ENCODE peak calls at places on chromosomes 2 and 18, in five cellular contexts. Z is suprapubic skin; W is CD8-positive, alpha-beta T cell; B is tibial nerve; R is CD8-positive, alpha-beta memory T cell. T is an unnamed sample.

GRCh38 chr2:238127165-238128060 is 11.1 kb upstream of the KLHL30 start:
- DNase-seq in R (no peak), Z (no peak), W (no peak), B (no peak), T (no peak)

GRCh38 chr2:226799211-226799975 is at the start of gene IRS1:
- DNase-seq in B (no peak), R (peak; percentile 52), W (peak; percentile 32), Z (peak; percentile 78), T (peak; percentile 67)

GRCh38 chr2:7792031-7792651 is 874.9 kb downstream of the RNF144A start:
- DNase-seq in Z (no peak), R (no peak), B (no peak), W (no peak), T (no peak)

GRCh38 chr18:77012751-77013550 is 119.6 kb downstream of the MBP start:
- DNase-seq in Z (no peak), W (no peak), R (no peak), B (no peak), T (no peak)

GRCh38 chr2:108224022-108224421 is 15.7 kb upstream of the SULT1C3 start:
- DNase-seq in W (no peak), B (no peak), R (no peak), Z (no peak), T (no peak)

GRCh38 chr2:31217465-31218200 is at the start of gene CAPN14:
- DNase-seq in Z (no peak), R (no peak), B (no peak), W (no peak), T (no peak)

GRCh38 chr18:37654711-37655369 is 89.2 kb upstream of the CELF4 start:
- DNase-seq in R (no peak), Z (no peak), W (no peak), B (no peak), T (no peak)

GRCh38 chr18:841647-842370 is 29.8 kb upstream of the YES1 start:
- DNase-seq in R (no peak), Z (no peak), B (no peak), W (no peak), T (no peak)

GRCh38 chr2:32810909-32811495 is 135.8 kb upstream of the LTBP1 start:
- DNase-seq in W (no peak), B (no peak), R (no peak), Z (no peak), T (no peak)

GRCh38 chr2:205274801-205275200 is 407.5 kb upstream of the NRP2 start:
- DNase-seq in W (no peak), B (no peak), R (no peak), Z (no peak), T (no peak)

GRCh38 chr2:9795071-9795470 is 48.2 kb upstream of the TAF1B start:
- DNase-seq in Z (no peak), B (no peak), W (no peak), R (no peak), T (no peak)

GRCh38 chr2:26587966-26588365 is 53.2 kb downstream of the CIB4 start:
- DNase-seq in B (no peak), Z (no peak), R (no peak), W (no peak), T (no peak)

GRCh38 chr18:24600076-24600654 is 139.7 kb downstream of the HRH4 start:
- DNase-seq in B (no peak), Z (no peak), R (no peak), W (no peak), T (peak; percentile 14)

GRCh38 chr2:172449916-172450550 is 22.6 kb downstream of the ITGA6 start:
- DNase-seq in B (no peak), R (no peak), Z (no peak), W (no peak), T (no peak)

GRCh38 chr18:9595197-9595596 is 19.2 kb downstream of the PPP4R1 start:
- DNase-seq in B (no peak), W (no peak), Z (no peak), R (no peak), T (no peak)

GRCh38 chr2:225660262-225661091 is 261.0 kb downstream of the NYAP2 start:
- DNase-seq in W (peak; percentile 37), R (peak; percentile 29), B (peak; percentile 75), Z (peak; percentile 75), T (peak; percentile 54)

GRCh38 chr2:161104054-161104553 is 56.1 kb upstream of the TANK start:
- DNase-seq in W (no peak), Z (no peak), R (no peak), B (no peak), T (no peak)

GRCh38 chr18:45837283-45838070 is 12.0 kb downstream of the SIGLEC15 start:
- DNase-seq in B (no peak), W (no peak), Z (no peak), R (peak; percentile 25), T (peak; percentile 26)

GRCh38 chr2:73156539-73157124 is 43.9 kb upstream of the RAB11FIP5 start:
- DNase-seq in B (no peak), Z (no peak), W (no peak), R (peak; percentile 20), T (no peak)

GRCh38 chr2:39991298-39991697 is 212.2 kb upstream of the THUMPD2 start:
- DNase-seq in R (no peak), W (no peak), B (no peak), Z (no peak), T (no peak)

GRCh38 chr18:77016133-77016839 is 116.3 kb downstream of the MBP start:
- DNase-seq in W (no peak), R (no peak), Z (no peak), B (no peak), T (no peak)

GRCh38 chr2:228763600-228763999 is 507.5 kb downstream of the PID1 start:
- DNase-seq in R (no peak), Z (no peak), B (no peak), W (no peak), T (no peak)

GRCh38 chr18:31399336-31400032 is 22.9 kb downstream of the DSG4 start:
- DNase-seq in B (no peak), R (no peak), Z (no peak), W (no peak), T (no peak)

GRCh38 chr2:190755796-190756415 is 107.0 kb downstream of the NAB1 start:
- DNase-seq in W (no peak), Z (no peak), B (no peak), R (no peak), T (no peak)

GRCh38 chr2:190121971-190122370 is 59.4 kb upstream of the MSTN start:
- DNase-seq in Z (no peak), R (no peak), B (no peak), W (no peak), T (no peak)

GRCh38 chr2:82062469-82062868 is 1757.9 kb upstream of the LRRTM1 start:
- DNase-seq in W (no peak), Z (no peak), R (no peak), B (no peak), T (no peak)

GRCh38 chr2:1886405-1886992 is 142.2 kb upstream of the PXDN start:
- DNase-seq in B (peak; percentile 42), W (no peak), Z (no peak), R (no peak), T (no peak)

GRCh38 chr2:75200140-75200985 is 1.0 kb upstream of the TACR1 start:
- DNase-seq in W (no peak), B (no peak), R (no peak), Z (no peak), T (no peak)

GRCh38 chr2:50111067-50111466 is 920.9 kb downstream of the NRXN1 start:
- DNase-seq in W (no peak), B (no peak), Z (no peak), R (no peak), T (no peak)

GRCh38 chr18:57775937-57776336 is 27.2 kb downstream of the ATP8B1 start:
- DNase-seq in R (no peak), W (no peak), Z (no peak), B (no peak), T (no peak)

GRCh38 chr18:57780318-57781127 is 22.6 kb downstream of the ATP8B1 start:
- DNase-seq in W (no peak), R (no peak), Z (no peak), B (no peak), T (no peak)

GRCh38 chr18:57772387-57772799 is 30.7 kb downstream of the ATP8B1 start:
- DNase-seq in W (no peak), B (no peak), Z (no peak), R (no peak), T (no peak)

GRCh38 chr18:57776767-57777166 is 26.3 kb downstream of the ATP8B1 start:
- DNase-seq in Z (no peak), B (no peak), R (no peak), W (no peak), T (no peak)

GRCh38 chr18:57776354-57776753 is 26.8 kb downstream of the ATP8B1 start:
- DNase-seq in Z (no peak), B (no peak), R (no peak), W (no peak), T (no peak)
- H3K4me3 ChIP-seq in Z (no peak overlapping the region), B (no peak overlapping the region), R (no peak overlapping the region), W (no peak overlapping the region), T (no peak overlapping the region)

DNA sequence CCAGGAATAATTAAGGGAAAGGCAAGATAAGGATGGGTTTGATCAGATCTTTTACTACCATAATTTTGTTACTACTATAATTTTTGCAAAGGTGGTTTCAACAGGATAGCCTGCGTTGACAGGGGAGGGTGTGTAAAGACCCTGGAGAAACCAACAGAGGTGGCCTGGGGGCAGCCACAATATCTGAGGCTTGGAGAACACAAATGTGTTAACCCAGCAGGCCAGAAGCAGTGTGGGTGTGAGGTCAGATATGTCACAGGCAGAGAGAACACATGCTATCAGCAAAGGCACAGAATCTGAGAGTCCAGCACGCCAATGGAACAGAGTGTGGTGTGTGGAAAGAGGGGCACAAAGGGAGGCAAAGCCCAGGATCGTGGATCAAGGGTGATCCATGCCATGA is 399.4 kb upstream of the TRIB2 start:
- DNase-seq in W (no peak), Z (no peak), B (no peak), R (no peak), T (no peak)
- H3K4me1 ChIP-seq in W (peaks cover 16% of the 10 kb centered on the region), Z (peaks cover 30% of the 10 kb centered on the region), B (peaks cover 9% of the 10 kb centered on the region), R (peaks cover 13% of the 10 kb centered on the region), T (no peaks in the 10 kb centered on the region)

GRCh38 chr2:175815537-175815936 is 186.5 kb downstream of the LNPK start:
- DNase-seq in B (no peak), R (no peak), Z (no peak), W (no peak), T (no peak)

GRCh38 chr2:175817200-175817599 is 184.9 kb downstream of the LNPK start:
- DNase-seq in W (no peak), Z (no peak), B (no peak), R (no peak), T (no peak)

GRCh38 chr2:175808858-175809257 is 193.2 kb downstream of the LNPK start:
- DNase-seq in R (no peak), W (no peak), B (no peak), Z (no peak), T (no peak)

GRCh38 chr2:175807031-175807873 is 194.8 kb downstream of the LNPK start:
- DNase-seq in B (no peak), Z (no peak), W (no peak), R (no peak), T (no peak)

DNA sequence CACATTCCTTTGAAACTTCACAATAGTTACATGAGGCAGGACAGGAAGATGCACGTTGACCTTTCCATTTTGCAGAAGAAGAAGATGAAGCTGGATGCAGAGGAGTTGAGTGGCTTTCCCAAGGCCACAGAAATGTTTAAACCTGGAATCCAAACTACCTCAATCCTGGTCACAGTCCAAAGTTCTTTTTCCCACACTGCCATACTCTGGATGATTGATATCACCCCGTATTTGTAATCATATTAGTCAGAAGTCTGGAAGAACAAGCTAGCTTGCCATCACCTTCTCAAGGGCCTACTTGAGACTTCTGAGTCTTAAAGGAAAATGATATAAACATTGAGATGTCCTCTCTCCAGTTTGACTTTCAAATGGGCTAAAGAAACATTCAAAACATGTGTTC is 190.1 kb downstream of the LNPK start:
- DNase-seq in W (no peak), R (no peak), B (no peak), Z (no peak), T (no peak)
- H3K4me3 ChIP-seq in W (no peak overlapping the region), R (no peak overlapping the region), B (no peak overlapping the region), Z (no peak overlapping the region), T (no peak overlapping the region)

GRCh38 chr2:88227446-88227845 is 57.3 kb downstream of the THNSL2 start:
- DNase-seq in Z (no peak), R (no peak), B (no peak), W (no peak), T (no peak)
- H3K4me1 ChIP-seq in Z (no peaks in the 10 kb centered on the region), R (no peaks in the 10 kb centered on the region), B (no peaks in the 10 kb centered on the region), W (no peaks in the 10 kb centered on the region), T (no peaks in the 10 kb centered on the region)